ENCODE peak calls at places on chromosomes 11 and 22, in nine cellular contexts. Q is left lung; D is HCT116; V is neural crest cell; W is colonic mucosa; I is retinal pigment epithelial cell; T is CD8-positive, alpha-beta T cell; P is AG10803; L is NB4. Z is an unnamed sample.

GRCh38 chr22:27212081-27212480 is 554.7 kb downstream of the MIAT start:
- DNase-seq in Q (no peak), D (no peak), V (no peak), W (no peak), I (no peak), T (no peak), P (no peak), L (no peak), Z (no peak)

GRCh38 chr11:75768909-75769771 is 562 bp downstream of the DGAT2 start:
- DNase-seq in Q (no peak), D (no peak), V (no peak), W (peak; percentile 28), I (no peak), T (no peak), P (no peak), L (no peak), Z (no peak)

GRCh38 chr22:44746836-44747519 is 5.4 kb upstream of the ARHGAP8 start:
- DNase-seq in Q (no peak), D (no peak), V (no peak), W (peak; percentile 78), I (no peak), T (no peak), P (no peak), L (no peak), Z (no peak)

GRCh38 chr22:40509401-40510134 is 127.0 kb downstream of the MRTFA start:
- DNase-seq in Q (no peak), D (no peak), V (no peak), W (peak; percentile 44), I (peak; percentile 78), T (no peak), P (peak; percentile 96), L (no peak), Z (no peak)

GRCh38 chr11:75380716-75381420 is 18.4 kb upstream of the RPS3 start:
- DNase-seq in Q (no peak), D (no peak), V (no peak), W (peak; percentile 75), I (no peak), T (no peak), P (no peak), L (peak; percentile 61), Z (no peak)

GRCh38 chr11:12133539-12134238 is 23.3 kb downstream of the MICAL2 start:
- DNase-seq in Q (no peak), D (no peak), V (no peak), W (no peak), I (no peak), T (no peak), P (no peak), L (no peak), Z (no peak)

GRCh38 chr11:62902932-62903331 is 18.2 kb downstream of the CHRM1 start:
- DNase-seq in Q (no peak), D (no peak), V (no peak), W (no peak), I (no peak), T (no peak), P (no peak), L (no peak), Z (no peak)

GRCh38 chr11:131246589-131247164 is 123.7 kb upstream of the NTM start:
- DNase-seq in Q (peak; percentile 76), D (no peak), V (peak; percentile 49), W (peak; percentile 45), I (no peak), T (no peak), P (no peak), L (peak; percentile 41), Z (no peak)

GRCh38 chr11:64005691-64006090 is 19.5 kb downstream of the OTUB1 start:
- DNase-seq in Q (no peak), D (no peak), V (no peak), W (no peak), I (no peak), T (no peak), P (no peak), L (no peak), Z (no peak)

GRCh38 chr22:22343603-22344276 is 99.2 kb downstream of the VPREB1 start:
- DNase-seq in Q (no peak), D (no peak), V (no peak), W (peak; percentile 19), I (no peak), T (no peak), P (no peak), L (peak; percentile 24), Z (no peak)

GRCh38 chr22:39237276-39238123 is 7.3 kb downstream of the PDGFB start:
- DNase-seq in Q (no peak), D (no peak), V (no peak), W (peak; percentile 59), I (no peak), T (peak; percentile 36), P (no peak), L (peak; percentile 48), Z (no peak)

GRCh38 chr11:9214765-9215164 is 50.4 kb downstream of the DENND5A start:
- DNase-seq in Q (no peak), D (peak; percentile 18), V (no peak), W (no peak), I (peak; percentile 33), T (no peak), P (peak; percentile 34), L (no peak), Z (no peak)

GRCh38 chr22:42173183-42173926 is 42.7 kb upstream of the CYP2D6 start:
- DNase-seq in Q (no peak), D (no peak), V (no peak), W (no peak), I (no peak), T (no peak), P (no peak), L (no peak), Z (no peak)

GRCh38 chr11:93017821-93018690 is 48.6 kb downstream of the MTNR1B start:
- DNase-seq in Q (no peak), D (no peak), V (no peak), W (no peak), I (no peak), T (no peak), P (peak; percentile 29), L (no peak), Z (no peak)

GRCh38 chr11:68506908-68507307 is 46.4 kb downstream of the PPP6R3 start:
- DNase-seq in Q (no peak), D (no peak), V (no peak), W (no peak), I (no peak), T (no peak), P (no peak), L (no peak), Z (no peak)

GRCh38 chr11:19820100-19820499 is 107.5 kb downstream of the NAV2 start:
- DNase-seq in Q (no peak), D (no peak), V (no peak), W (no peak), I (no peak), T (no peak), P (peak; percentile 84), L (no peak), Z (no peak)

GRCh38 chr11:44623321-44623715 is 57.9 kb downstream of the CD82 start:
- DNase-seq in Q (peak; percentile 67), D (no peak), V (no peak), W (peak; percentile 15), I (no peak), T (peak; percentile 8), P (no peak), L (no peak), Z (peak; percentile 29)

DNA sequence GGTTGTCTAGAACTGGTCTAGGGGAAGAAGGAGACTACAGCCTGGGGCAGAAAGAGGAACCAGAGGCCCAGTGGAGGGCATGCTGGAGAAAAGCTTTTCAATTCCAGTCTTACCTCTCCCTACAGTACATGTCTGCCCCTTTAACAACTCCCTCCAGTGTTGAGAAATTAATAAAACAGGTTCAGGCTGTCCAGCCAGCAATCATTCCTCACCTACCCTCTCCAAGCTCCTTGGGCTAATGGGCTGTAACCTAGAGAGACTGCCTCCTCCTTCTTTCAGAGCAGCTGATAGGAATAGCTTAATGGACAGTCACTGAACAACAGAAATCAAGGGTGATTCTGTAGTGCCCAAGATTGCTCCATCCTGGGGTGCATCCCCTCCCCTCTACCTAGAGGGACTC is 8.8 kb downstream of the SLC35F2 start:
- DNase-seq in Q (no peak), D (no peak), V (no peak), W (no peak), I (no peak), T (no peak), P (no peak), L (peak; percentile 84), Z (no peak)
- TF ChIP-seq CTCF in Q (no peak), D (no peak), V (no peak), W (no peak), I (no peak), T (no peak), P (no peak), L (no peak), Z (no peak)

DNA sequence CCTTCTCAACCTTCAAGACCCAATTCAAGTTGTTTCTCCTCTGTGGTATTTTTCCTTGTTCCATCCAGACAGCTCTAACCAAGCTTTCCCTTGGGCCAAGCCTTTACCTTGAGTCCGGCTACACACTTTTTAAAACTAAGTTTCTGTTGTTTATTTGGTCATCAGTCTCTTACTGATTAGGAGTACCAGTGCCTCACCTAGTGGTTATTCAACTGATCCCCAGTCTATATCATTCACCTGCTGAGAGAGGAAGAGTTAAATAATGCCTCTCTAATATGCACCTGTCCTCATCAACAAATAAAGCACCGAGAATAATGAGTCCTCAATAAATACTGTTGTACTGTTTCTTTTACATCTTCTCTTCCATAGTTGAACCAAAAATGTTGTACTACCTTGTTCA is 160.8 kb downstream of the MSANTD4 start:
- DNase-seq in Q (no peak), D (no peak), V (no peak), W (no peak), I (no peak), T (no peak), P (no peak), L (no peak), Z (no peak)
- TF ChIP-seq CTCF in Q (no peak), D (peak; percentile 40), V (no peak), W (no peak), I (peak; percentile 52), T (no peak), P (no peak), L (no peak), Z (no peak)

DNA sequence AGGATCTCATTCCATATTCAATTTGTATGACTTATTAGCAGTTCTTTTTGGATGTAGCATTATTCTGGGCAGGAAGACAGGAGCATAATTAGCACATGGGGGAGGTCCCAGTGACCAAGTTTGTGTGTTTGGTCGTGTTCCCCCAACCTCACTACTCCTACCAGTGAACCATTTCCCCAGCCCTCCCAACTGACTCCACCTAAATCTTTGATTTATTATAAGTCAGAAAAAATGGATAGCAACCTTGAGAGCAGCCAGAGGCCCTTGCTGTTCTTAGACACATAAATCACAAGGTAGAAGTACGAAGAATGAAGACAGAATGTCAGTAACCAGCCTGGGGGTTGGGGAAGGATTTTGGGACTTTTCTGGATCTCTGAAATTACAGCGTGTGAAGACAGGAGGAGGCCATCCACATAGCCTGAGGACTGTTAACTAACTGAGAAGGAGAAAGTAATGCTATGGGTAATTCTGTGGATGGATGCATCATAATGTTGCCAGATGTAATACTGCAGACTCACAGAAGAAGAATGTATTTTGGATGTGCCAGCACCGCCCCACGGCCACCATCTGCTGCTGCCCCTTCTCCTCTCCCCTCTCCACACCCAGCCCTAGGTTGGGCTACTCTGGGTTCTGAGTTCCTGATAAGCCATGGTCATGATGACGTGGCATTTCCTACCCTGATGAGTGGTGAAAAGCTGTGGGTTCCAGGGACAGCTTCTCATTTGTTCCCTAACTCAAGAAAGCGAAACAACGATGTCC is 124.3 kb upstream of the TTC12 start:
- DNase-seq in Q (no peak), D (no peak), V (no peak), W (no peak), I (no peak), T (no peak), P (peak; percentile 98), L (peak; percentile 49), Z (no peak)
- TF ChIP-seq CTCF in Q (no peak), D (no peak), V (no peak), W (no peak), I (no peak), T (no peak), P (peak; percentile 15), L (no peak), Z (no peak)

GRCh38 chr11:48116843-48117242 is 99.8 kb upstream of the OR4B1 start:
- DNase-seq in Q (no peak), D (no peak), V (no peak), W (no peak), I (no peak), T (no peak), P (no peak), L (peak; percentile 53), Z (no peak)
- TF ChIP-seq CTCF in Q (peak; percentile 24), D (peak; percentile 58), V (peak; percentile 57), W (peak; percentile 34), I (peak; percentile 60), T (peak; percentile 37), P (peak; percentile 53), L (peak; percentile 52), Z (no peak)